ENCODE peak calls at places on chromosome 16, in five cellular contexts. E, Q, L, Y and N are unnamed samples.

GRCh38 chr16:66081967-66082366 is 284.5 kb upstream of the CDH5 start:
- DNase-seq in Y (no peak), E (no peak), L (no peak), Q (no peak), N (no peak)

GRCh38 chr16:10895053-10895946 is 18.3 kb downstream of the CIITA start:
- DNase-seq in Q (no peak), E (no peak), Y (peak), L (peak), N (peak)

GRCh38 chr16:77212736-77213541 is 13.7 kb downstream of the SYCE1L start:
- DNase-seq in Q (no peak), L (peak), Y (peak), E (peak), N (no peak)

GRCh38 chr16:70522216-70523000 is 946 bp downstream of the COG4 start:
- DNase-seq in L (peak), Q (no peak), Y (no peak), E (no peak), N (no peak)

GRCh38 chr16:73113326-73113720 is 65.4 kb upstream of the ZFHX3 start:
- DNase-seq in E (no peak), Q (no peak), L (no peak), Y (no peak), N (no peak)

GRCh38 chr16:83404261-83404660 is 403.5 kb upstream of the HSBP1 start:
- DNase-seq in Y (no peak), L (no peak), E (no peak), Q (no peak), N (no peak)

GRCh38 chr16:49608095-49608494 is 234.5 kb downstream of the C16orf78 start:
- DNase-seq in Q (no peak), Y (no peak), E (no peak), L (no peak), N (no peak)

GRCh38 chr16:14315683-14316320 is 244.7 kb downstream of the MRTFB start:
- DNase-seq in L (no peak), Y (no peak), E (no peak), Q (no peak), N (no peak)

GRCh38 chr16:25235991-25236390 is 19.2 kb downstream of the AQP8 start:
- DNase-seq in L (no peak), E (no peak), Q (peak), Y (no peak), N (no peak)

GRCh38 chr16:57147381-57148191 is 38.3 kb downstream of the PSME3IP1 start:
- DNase-seq in Q (no peak), L (no peak), Y (peak), E (no peak), N (no peak)

GRCh38 chr16:15807603-15808009 is 49.2 kb downstream of the MYH11 start:
- DNase-seq in Y (no peak), Q (no peak), E (no peak), L (no peak), N (peak)

GRCh38 chr16:50858376-50858775 is 116.5 kb downstream of the CYLD start:
- DNase-seq in L (peak), Q (no peak), E (no peak), Y (no peak), N (no peak)

GRCh38 chr16:10312784-10313724 is 72.8 kb upstream of the ATF7IP2 start:
- DNase-seq in L (no peak), Q (no peak), Y (peak), E (no peak), N (peak)

GRCh38 chr16:67461600-67462278 is 19.2 kb downstream of the ATP6V0D1 start:
- DNase-seq in Q (no peak), E (no peak), L (no peak), Y (no peak), N (no peak)

GRCh38 chr16:1688807-1689560 is 10.9 kb downstream of the JPT2 start:
- DNase-seq in E (no peak), Y (no peak), L (no peak), Q (no peak), N (no peak)

GRCh38 chr16:3008749-3009088 is 4.0 kb upstream of the CLDN9 start:
- DNase-seq in L (no peak), E (no peak), Q (no peak), Y (no peak), N (peak)

GRCh38 chr16:67164599-67165061 is at the start of gene HSF4:
- DNase-seq in E (no peak), Y (no peak), Q (no peak), L (no peak), N (peak)

GRCh38 chr16:2163211-2163881 is 7.8 kb downstream of the TRAF7 start:
- DNase-seq in E (no peak), Q (no peak), Y (no peak), L (no peak), N (no peak)

GRCh38 chr16:54174201-54174600 is 112.4 kb downstream of the IRX3 start:
- DNase-seq in Q (no peak), L (no peak), Y (no peak), E (no peak), N (no peak)

GRCh38 chr16:410516-411178 is 9.0 kb downstream of the DECR2 start:
- DNase-seq in Q (no peak), L (no peak), E (no peak), Y (no peak), N (no peak)

GRCh38 chr16:89355036-89355435 is 135.3 kb downstream of the ANKRD11 start:
- DNase-seq in L (no peak), E (no peak), Q (no peak), Y (no peak), N (no peak)

GRCh38 chr16:27639588-27640276 is 89.8 kb downstream of the KATNIP start:
- DNase-seq in E (peak), L (peak), Y (peak), Q (peak), N (peak)

GRCh38 chr16:35559911-35560636 is 2100.7 kb downstream of the TP53TG3F start:
- DNase-seq in Y (no peak), E (no peak), Q (no peak), L (no peak), N (peak)

GRCh38 chr16:49474741-49475140 is 101.1 kb downstream of the C16orf78 start:
- DNase-seq in Q (no peak), Y (no peak), L (no peak), E (no peak), N (no peak)

GRCh38 chr16:89442990-89443726 is 47.2 kb downstream of the ANKRD11 start:
- DNase-seq in E (no peak), Q (peak), L (no peak), Y (no peak), N (no peak)